ENCODE peak calls at places on chromosomes 3 and 15, in eight cellular contexts. G, M, R, U, A, Z, C and F are unnamed samples.
A peak's percentile ranks its signal among the peaks of the same experiment; 100 is the strongest.

GRCh38 chr3:56806407-56806806 is 4.7 kb upstream of the ARHGEF3 start:
- DNase-seq in G (no peak), M (no peak), R (no peak), U (no peak), A (no peak), Z (no peak), C (no peak), F (no peak)

GRCh38 chr3:143529018-143529478 is 319.2 kb downstream of the SLC9A9 start:
- DNase-seq in G (peak; percentile 52), M (no peak), R (peak; percentile 19), U (no peak), A (no peak), Z (no peak), C (peak; percentile 86), F (no peak)

GRCh38 chr15:46555547-46555946 is 920.7 kb downstream of the SQOR start:
- DNase-seq in G (no peak), M (no peak), R (no peak), U (no peak), A (no peak), Z (no peak), C (no peak), F (no peak)

GRCh38 chr15:68693071-68693470 is 114.3 kb downstream of the CORO2B start:
- DNase-seq in G (no peak), M (no peak), R (no peak), U (no peak), A (no peak), Z (no peak), C (peak; percentile 1), F (no peak)

GRCh38 chr3:49602877-49603411 is 48.7 kb downstream of the BSN start:
- DNase-seq in G (no peak), M (no peak), R (no peak), U (no peak), A (peak; percentile 32), Z (no peak), C (no peak), F (no peak)

GRCh38 chr15:40443255-40443654 is 2.5 kb downstream of the BAHD1 start:
- DNase-seq in G (no peak), M (no peak), R (no peak), U (no peak), A (no peak), Z (no peak), C (no peak), F (no peak)

GRCh38 chr3:59502806-59503205 is 453.0 kb upstream of the CFAP20DC start:
- DNase-seq in G (no peak), M (no peak), R (no peak), U (no peak), A (no peak), Z (no peak), C (no peak), F (no peak)

GRCh38 chr3:99838755-99839154 is 21.1 kb downstream of the CMSS1 start:
- DNase-seq in G (no peak), M (no peak), R (no peak), U (no peak), A (no peak), Z (no peak), C (no peak), F (no peak)

GRCh38 chr3:17846466-17846865 is 104.0 kb upstream of the TBC1D5 start:
- DNase-seq in G (no peak), M (no peak), R (no peak), U (no peak), A (no peak), Z (no peak), C (no peak), F (no peak)

GRCh38 chr3:89612027-89612426 is 504.6 kb downstream of the EPHA3 start:
- DNase-seq in G (no peak), M (no peak), R (no peak), U (no peak), A (no peak), Z (no peak), C (no peak), F (no peak)

GRCh38 chr3:157938154-157938774 is 168.0 kb downstream of the SHOX2 start:
- DNase-seq in G (no peak), M (no peak), R (no peak), U (no peak), A (no peak), Z (no peak), C (no peak), F (no peak)

GRCh38 chr3:31226331-31226730 is 306.4 kb upstream of the STT3B start:
- DNase-seq in G (no peak), M (no peak), R (no peak), U (no peak), A (no peak), Z (no peak), C (peak; percentile 76), F (no peak)

GRCh38 chr15:90665288-90666134 is 51.6 kb upstream of the BLM start:
- DNase-seq in G (peak; percentile 78), M (peak; percentile 75), R (peak; percentile 53), U (no peak), A (peak; percentile 48), Z (peak; percentile 72), C (peak; percentile 90), F (peak; percentile 78)

GRCh38 chr3:45137656-45138181 is 8.5 kb downstream of the CDCP1 start:
- DNase-seq in G (no peak), M (no peak), R (no peak), U (no peak), A (no peak), Z (peak; percentile 39), C (no peak), F (no peak)

GRCh38 chr3:100264242-100264641 is 3.5 kb downstream of the TBC1D23 start:
- DNase-seq in G (no peak), M (no peak), R (no peak), U (no peak), A (no peak), Z (no peak), C (no peak), F (no peak)

GRCh38 chr3:179404307-179404706 is 47.0 kb downstream of the GNB4 start:
- DNase-seq in G (no peak), M (no peak), R (no peak), U (no peak), A (no peak), Z (peak; percentile 63), C (no peak), F (no peak)

GRCh38 chr3:149941946-149942345 is 28.7 kb downstream of the PFN2 start:
- DNase-seq in G (no peak), M (no peak), R (no peak), U (no peak), A (no peak), Z (no peak), C (no peak), F (no peak)

GRCh38 chr15:99104788-99105515 is at the start of gene SYNM:
- DNase-seq in G (peak; percentile 58), M (peak; percentile 72), R (peak; percentile 82), U (no peak), A (peak; percentile 67), Z (peak; percentile 90), C (peak; percentile 86), F (no peak)

GRCh38 chr15:49155834-49156627 is 632 bp upstream of the COPS2 start:
- DNase-seq in G (no peak), M (no peak), R (no peak), U (no peak), A (no peak), Z (peak; percentile 41), C (no peak), F (no peak)

GRCh38 chr3:195005759-195006555 is 265.0 kb downstream of the XXYLT1 start:
- DNase-seq in G (no peak), M (no peak), R (no peak), U (no peak), A (no peak), Z (no peak), C (no peak), F (peak; percentile 46)

GRCh38 chr15:70566047-70566835 is 197.1 kb downstream of the UACA start:
- DNase-seq in G (no peak), M (no peak), R (peak; percentile 10), U (no peak), A (no peak), Z (peak; percentile 68), C (no peak), F (peak; percentile 51)

GRCh38 chr15:95202569-95203349 is 971.4 kb downstream of the MCTP2 start:
- DNase-seq in G (no peak), M (no peak), R (no peak), U (no peak), A (no peak), Z (no peak), C (no peak), F (no peak)

GRCh38 chr3:197737749-197738462 is 1.2 kb upstream of the RUBCN start:
- DNase-seq in G (no peak), M (no peak), R (no peak), U (no peak), A (no peak), Z (no peak), C (no peak), F (no peak)

GRCh38 chr15:50964075-50964474 is 55.6 kb downstream of the AP4E1 start:
- DNase-seq in G (no peak), M (no peak), R (no peak), U (no peak), A (no peak), Z (no peak), C (no peak), F (no peak)
- H3K36me3 ChIP-seq in G (no peaks in the 10 kb centered on the region), M (no peaks in the 10 kb centered on the region), R (no peaks in the 10 kb centered on the region), U (no peaks in the 10 kb centered on the region), A (peaks cover 52% of the 10 kb centered on the region), Z (peaks cover 16% of the 10 kb centered on the region), C (peaks cover 75% of the 10 kb centered on the region), F (peaks cover 24% of the 10 kb centered on the region)

GRCh38 chr3:42162462-42162861 is 71.3 kb downstream of the TRAK1 start:
- DNase-seq in G (no peak), M (no peak), R (no peak), U (no peak), A (no peak), Z (no peak), C (no peak), F (no peak)
- H3K4me1 ChIP-seq in G (peaks cover 48% of the 10 kb centered on the region), M (peaks cover 21% of the 10 kb centered on the region), R (peaks cover 16% of the 10 kb centered on the region), U (peaks cover 16% of the 10 kb centered on the region), A (peaks cover 30% of the 10 kb centered on the region), Z (peaks cover 27% of the 10 kb centered on the region), C (peaks cover 90% of the 10 kb centered on the region), F (peaks cover 6% of the 10 kb centered on the region)

DNA sequence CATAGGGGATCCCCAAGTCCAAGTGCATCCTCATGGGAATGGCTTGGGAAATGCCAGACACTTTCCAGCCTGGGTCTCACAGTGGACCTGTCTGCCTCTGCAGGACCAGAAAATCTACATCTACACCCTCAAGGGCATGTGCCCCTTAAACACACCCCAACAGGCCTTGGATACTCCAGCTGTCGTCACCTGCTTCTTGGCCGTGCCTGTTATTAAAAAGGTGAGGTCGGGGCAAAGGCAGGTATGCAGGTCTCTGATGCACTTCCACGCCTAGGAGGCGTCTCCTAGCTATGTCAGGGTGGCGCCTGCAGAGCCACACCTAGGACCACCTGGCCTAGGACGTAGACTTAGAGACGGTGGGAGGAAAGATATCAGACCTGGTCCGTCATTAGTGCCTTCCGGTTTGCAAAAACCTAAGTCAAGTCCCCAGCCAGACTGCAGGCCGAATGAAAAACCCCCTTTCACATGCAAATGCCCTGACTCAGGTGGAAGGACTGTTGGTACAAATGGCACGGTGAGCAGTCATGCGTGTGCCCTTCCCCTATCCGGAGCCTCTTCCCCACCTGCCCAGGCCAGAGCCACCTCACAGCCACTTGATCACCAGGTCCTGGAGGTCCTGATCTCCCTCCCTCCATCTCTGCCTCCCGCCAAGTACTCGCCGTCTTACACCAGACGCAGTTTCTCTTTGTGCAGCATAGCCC is 143.5 kb downstream of the LRRK1 start:
- DNase-seq in G (no peak), M (no peak), R (no peak), U (no peak), A (no peak), Z (peak; percentile 54), C (peak; percentile 77), F (no peak)
- H3K36me3 ChIP-seq in G (no peaks in the 10 kb centered on the region), M (no peaks in the 10 kb centered on the region), R (peaks cover 7% of the 10 kb centered on the region), U (peaks cover 3% of the 10 kb centered on the region), A (peaks cover 94% of the 10 kb centered on the region), Z (peaks cover 9% of the 10 kb centered on the region), C (peaks cover 98% of the 10 kb centered on the region), F (peaks cover 36% of the 10 kb centered on the region)

GRCh38 chr15:31225356-31225955 is 101.2 kb upstream of the KLF13 start:
- DNase-seq in G (peak; percentile 28), M (no peak), R (no peak), U (no peak), A (no peak), Z (no peak), C (no peak), F (no peak)
- H3K4me1 ChIP-seq in G (peaks cover 43% of the 10 kb centered on the region), M (no peaks in the 10 kb centered on the region), R (no peaks in the 10 kb centered on the region), U (peaks cover 19% of the 10 kb centered on the region), A (peaks cover 18% of the 10 kb centered on the region), Z (peaks cover 23% of the 10 kb centered on the region), C (peaks cover 92% of the 10 kb centered on the region), F (no peaks in the 10 kb centered on the region)